ENCODE peak calls at places on chromosomes 4 and X, in ten cellular contexts. Y is heart right ventricle; J is astrocyte; E is HCT116; U is CD8-positive, alpha-beta memory T cell; L is mammary epithelial cell; Z is ovary; B is tibial nerve; X is A549; D is ascending aorta. V is an unnamed sample.

GRCh38 chr4:100826808-100827548 is 309.2 kb upstream of the EMCN start:
- DNase-seq in Y (no peak), J (no peak), E (no peak), U (no peak), L (no peak), Z (no peak), B (no peak), X (no peak), D (no peak), V (no peak)

GRCh38 chr4:184684491-184685189 is 35.1 kb downstream of the PRIMPOL start:
- DNase-seq in Y (no peak), J (no peak), E (no peak), U (no peak), L (peak; percentile 5), Z (no peak), B (no peak), X (no peak), D (no peak), V (no peak)

GRCh38 chr4:151688003-151688784 is 72.6 kb downstream of the GATB start:
- DNase-seq in Y (no peak), J (peak; percentile 51), E (no peak), U (no peak), L (no peak), Z (no peak), B (no peak), X (no peak), D (no peak), V (no peak)

GRCh38 chrX:138710311-138710791 is 1.2 kb downstream of the FGF13 start:
- DNase-seq in Y (no peak), J (no peak), E (no peak), U (no peak), L (no peak), Z (peak; percentile 7), B (no peak), X (no peak), D (peak; percentile 63), V (no peak)

GRCh38 chr4:2257361-2258001 is 4.4 kb downstream of the MXD4 start:
- DNase-seq in Y (no peak), J (no peak), E (no peak), U (peak; percentile 0), L (no peak), Z (peak; percentile 22), B (peak; percentile 6), X (no peak), D (peak; percentile 63), V (no peak)

GRCh38 chr4:151173751-151174325 is 74.4 kb downstream of the RPS3A start:
- DNase-seq in Y (peak; percentile 61), J (no peak), E (no peak), U (no peak), L (no peak), Z (peak; percentile 81), B (peak; percentile 60), X (no peak), D (no peak), V (no peak)

GRCh38 chrX:112521658-112522057 is 158.1 kb downstream of the LHFPL1 start:
- DNase-seq in Y (no peak), J (no peak), E (no peak), U (no peak), L (no peak), Z (no peak), B (no peak), X (no peak), D (no peak), V (no peak)

GRCh38 chr4:15695240-15695699 is 7.6 kb upstream of the BST1 start:
- DNase-seq in Y (no peak), J (peak; percentile 100), E (peak; percentile 68), U (no peak), L (peak; percentile 98), Z (no peak), B (no peak), X (peak; percentile 39), D (no peak), V (no peak)

GRCh38 chr4:118348886-118349285 is 3.9 kb downstream of the PRSS12 start:
- DNase-seq in Y (no peak), J (no peak), E (no peak), U (no peak), L (peak; percentile 39), Z (no peak), B (no peak), X (no peak), D (no peak), V (no peak)

GRCh38 chrX:3743821-3744439 is 30.5 kb upstream of the PRKX start:
- DNase-seq in Y (no peak), J (no peak), E (no peak), U (peak; percentile 24), L (no peak), Z (no peak), B (no peak), X (no peak), D (no peak), V (no peak)

GRCh38 chrX:29419774-29420553 is 795.4 kb upstream of the MAGEB2 start:
- DNase-seq in Y (no peak), J (peak; percentile 93), E (peak; percentile 21), U (no peak), L (no peak), Z (no peak), B (no peak), X (no peak), D (no peak), V (no peak)

DNA sequence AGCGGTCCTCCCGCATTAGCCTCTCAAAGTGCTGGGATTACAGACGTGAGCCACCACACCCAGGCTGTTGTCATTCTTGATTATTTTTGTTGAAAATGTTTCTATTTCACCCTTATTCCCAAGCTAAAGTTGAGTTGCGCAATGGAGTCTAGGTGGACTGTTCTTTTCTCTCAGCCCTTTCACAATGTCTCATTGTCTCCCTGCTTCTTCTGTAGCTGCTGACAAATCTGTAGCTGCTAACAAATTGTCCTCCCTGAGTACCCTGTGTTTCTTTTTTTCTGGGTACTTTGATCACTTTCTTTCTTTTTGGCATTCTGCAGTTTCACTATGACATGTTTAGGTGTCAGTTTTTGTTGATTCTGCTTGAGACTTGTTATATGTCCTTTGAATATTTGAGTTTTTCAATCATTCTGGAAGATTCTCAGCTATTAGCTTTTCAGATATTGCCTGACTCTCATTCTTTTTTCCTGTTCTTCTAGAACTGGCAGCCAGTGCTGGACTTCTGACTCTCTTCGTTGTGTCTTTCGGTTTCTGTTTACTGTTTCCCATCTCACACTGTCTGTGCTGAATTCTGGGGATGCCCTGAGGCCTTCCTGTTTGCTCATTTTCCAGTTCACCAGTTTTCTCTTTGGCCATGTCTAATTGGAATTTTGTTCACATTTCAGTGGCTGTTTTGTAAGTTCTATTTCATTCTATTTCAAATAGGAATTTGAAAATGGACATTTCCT is 6.6 kb downstream of the ABCD1 start:
- DNase-seq in Y (no peak), J (no peak), E (no peak), U (no peak), L (no peak), Z (no peak), B (no peak), X (no peak), D (no peak), V (no peak)
- H3K9me3 ChIP-seq in Y (no peaks in the 10 kb centered on the region), J (no peaks in the 10 kb centered on the region), E (no peaks in the 10 kb centered on the region), U (no peaks in the 10 kb centered on the region), L (peaks cover 11% of the 10 kb centered on the region), Z (no peaks in the 10 kb centered on the region), B (no peaks in the 10 kb centered on the region), X (no peaks in the 10 kb centered on the region), D (no peaks in the 10 kb centered on the region), V (no peaks in the 10 kb centered on the region)

GRCh38 chr4:10104211-10104990 is 12.2 kb downstream of the WDR1 start:
- DNase-seq in Y (no peak), J (no peak), E (no peak), U (no peak), L (no peak), Z (no peak), B (no peak), X (no peak), D (no peak), V (no peak)

GRCh38 chr4:10104991-10105276 is 11.7 kb downstream of the WDR1 start:
- DNase-seq in Y (no peak), J (no peak), E (no peak), U (no peak), L (no peak), Z (no peak), B (no peak), X (no peak), D (no peak), V (no peak)

GRCh38 chr4:10106421-10107039 is 10.1 kb downstream of the WDR1 start:
- DNase-seq in Y (no peak), J (peak; percentile 97), E (peak; percentile 62), U (peak; percentile 64), L (peak; percentile 98), Z (peak; percentile 83), B (peak; percentile 71), X (peak; percentile 86), D (peak; percentile 97), V (no peak)

GRCh38 chr4:10105920-10106319 is 10.7 kb downstream of the WDR1 start:
- DNase-seq in Y (no peak), J (no peak), E (no peak), U (no peak), L (no peak), Z (no peak), B (no peak), X (no peak), D (no peak), V (no peak)

GRCh38 chr4:10105421-10105820 is 11.2 kb downstream of the WDR1 start:
- DNase-seq in Y (no peak), J (no peak), E (no peak), U (no peak), L (no peak), Z (no peak), B (no peak), X (no peak), D (no peak), V (no peak)
- H3K4me1 ChIP-seq in Y (peaks cover 98% of the 10 kb centered on the region), J (peaks cover 78% of the 10 kb centered on the region), E (peaks cover 13% of the 10 kb centered on the region), U (peaks cover 100% of the 10 kb centered on the region), L (peaks cover 80% of the 10 kb centered on the region), Z (peaks cover 41% of the 10 kb centered on the region), B (peaks cover 100% of the 10 kb centered on the region), X (peaks cover 50% of the 10 kb centered on the region), D (peaks cover 97% of the 10 kb centered on the region), V (peaks cover 9% of the 10 kb centered on the region)

DNA sequence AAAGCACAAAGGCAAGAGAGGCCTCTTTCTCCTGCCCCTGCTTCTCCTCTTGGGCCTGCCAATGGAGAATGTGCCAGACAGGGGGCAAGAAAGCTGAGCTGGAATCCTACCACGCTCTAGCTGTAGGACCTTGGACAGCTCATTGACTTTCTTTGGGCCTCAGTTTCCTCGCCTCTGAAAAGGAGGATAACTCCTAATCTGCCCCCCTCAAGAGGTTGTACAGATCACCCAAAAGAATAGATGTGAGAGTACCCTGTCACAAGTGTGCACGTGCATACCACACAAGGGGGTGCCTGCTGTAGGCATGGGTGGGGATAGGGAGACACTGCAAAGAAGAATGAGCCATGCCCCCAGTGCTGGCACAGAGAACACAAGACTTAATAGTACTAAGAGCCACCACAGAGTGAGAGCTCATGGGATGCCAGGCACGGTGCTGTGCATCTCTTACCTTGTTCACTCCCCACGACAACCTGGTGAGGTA is 2.3 kb downstream of the SASH3 start:
- DNase-seq in Y (no peak), J (no peak), E (no peak), U (no peak), L (no peak), Z (no peak), B (no peak), X (no peak), D (no peak), V (no peak)
- H3K4me3 ChIP-seq in Y (no peak overlapping the region), J (no peak overlapping the region), E (no peak overlapping the region), U (peak overlapping the region; percentile 72), L (no peak overlapping the region), Z (no peak overlapping the region), B (no peak overlapping the region), X (no peak overlapping the region), D (no peak overlapping the region), V (no peak overlapping the region)

DNA sequence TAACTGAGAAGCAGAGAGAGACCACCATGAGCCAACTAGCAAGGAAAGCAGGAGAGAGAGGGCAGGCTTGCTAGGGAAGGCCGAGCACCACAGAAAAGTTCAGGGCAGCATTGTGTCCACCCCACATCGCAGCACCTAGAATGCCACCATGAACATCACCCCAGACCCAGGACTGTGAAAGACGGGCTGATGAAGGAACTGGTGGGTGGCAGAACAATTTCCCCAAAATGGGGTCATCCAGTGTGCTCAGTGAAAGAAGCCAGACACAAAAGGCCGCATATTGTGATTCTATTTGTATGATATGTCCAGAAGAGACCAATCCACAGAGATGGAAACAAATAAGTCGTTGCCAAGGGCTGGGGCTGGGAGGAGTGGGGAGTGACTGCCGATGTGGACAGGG is 16.8 kb downstream of the PNMA6E start:
- DNase-seq in Y (no peak), J (no peak), E (no peak), U (no peak), L (no peak), Z (no peak), B (no peak), X (no peak), D (no peak), V (no peak)
- H3K9me3 ChIP-seq in Y (no peaks in the 10 kb centered on the region), J (no peaks in the 10 kb centered on the region), E (no peaks in the 10 kb centered on the region), U (no peaks in the 10 kb centered on the region), L (peaks cover 20% of the 10 kb centered on the region), Z (no peaks in the 10 kb centered on the region), B (no peaks in the 10 kb centered on the region), X (no peaks in the 10 kb centered on the region), D (no peaks in the 10 kb centered on the region), V (no peaks in the 10 kb centered on the region)

V was measured in iPS DF 6.9.